ENCODE peak calls at places on chromosome 15, in seven cellular contexts. J is body of pancreas, M is endothelial cell of umbilical vein, U is astrocyte of the cerebellum, R is HCT116, B is GM12865, Q is fibroblast of villous mesenchyme. V is an unnamed sample.

GRCh38 chr15:50259276-50259675 is 6.2 kb downstream of the HDC start:
- DNase-seq in J (no peak), M (no peak), U (no peak), R (no peak), B (no peak), Q (no peak), V (no peak)

GRCh38 chr15:33008284-33009011 is 186.1 kb downstream of the FMN1 start:
- DNase-seq in J (no peak), M (no peak), U (peak), R (no peak), B (no peak), Q (peak), V (no peak)

GRCh38 chr15:48748535-48748934 is 62.3 kb downstream of the CEP152 start:
- DNase-seq in J (no peak), M (no peak), U (no peak), R (no peak), B (no peak), Q (peak), V (no peak)

GRCh38 chr15:80072285-80072684 is 12.8 kb downstream of the ZFAND6 start:
- DNase-seq in J (peak), M (peak), U (peak), R (peak), B (peak), Q (peak), V (peak)

GRCh38 chr15:79606831-79607355 is 174.8 kb downstream of the MINAR1 start:
- DNase-seq in J (no peak), M (no peak), U (no peak), R (no peak), B (no peak), Q (no peak), V (no peak)

GRCh38 chr15:85582076-85582718 is 201.8 kb downstream of the AKAP13 start:
- DNase-seq in J (peak), M (peak), U (no peak), R (no peak), B (peak), Q (peak), V (no peak)

GRCh38 chr15:82303956-82304640 is 41.5 kb downstream of the SAXO2 start:
- DNase-seq in J (no peak), M (no peak), U (no peak), R (no peak), B (no peak), Q (no peak), V (no peak)

GRCh38 chr15:87959658-87960057 is 296.9 kb downstream of the NTRK3 start:
- DNase-seq in J (no peak), M (no peak), U (no peak), R (no peak), B (no peak), Q (no peak), V (no peak)

GRCh38 chr15:31375772-31376171 is 49.1 kb downstream of the KLF13 start:
- DNase-seq in J (no peak), M (no peak), U (no peak), R (no peak), B (no peak), Q (no peak), V (no peak)

GRCh38 chr15:86650084-86650483 is 570.4 kb downstream of the AGBL1 start:
- DNase-seq in J (peak), M (no peak), U (no peak), R (no peak), B (peak), Q (no peak), V (peak)

GRCh38 chr15:85374831-85375230 is 5.6 kb upstream of the AKAP13 start:
- DNase-seq in J (no peak), M (no peak), U (no peak), R (no peak), B (no peak), Q (no peak), V (no peak)

GRCh38 chr15:93974804-93975481 is 256.4 kb upstream of the MCTP2 start:
- DNase-seq in J (peak), M (no peak), U (peak), R (peak), B (no peak), Q (peak), V (no peak)

GRCh38 chr15:40306371-40306770 is 1.4 kb downstream of the PLCB2 start:
- DNase-seq in J (no peak), M (no peak), U (no peak), R (no peak), B (no peak), Q (no peak), V (no peak)
- H3K4me3 ChIP-seq in J (no peak), M (no peak), U (no peak), R (no peak), B (peak), Q (no peak), V (no peak)

GRCh38 chr15:37880835-37881153 is 53.6 kb upstream of the TMCO5A start:
- DNase-seq in J (no peak), M (no peak), U (no peak), R (no peak), B (no peak), Q (no peak), V (no peak)

GRCh38 chr15:37882640-37883039 is 51.8 kb upstream of the TMCO5A start:
- DNase-seq in J (no peak), M (no peak), U (no peak), R (no peak), B (no peak), Q (no peak), V (no peak)

GRCh38 chr15:37880009-37880834 is 54.2 kb upstream of the TMCO5A start:
- DNase-seq in J (peak), M (peak), U (peak), R (peak), B (peak), Q (peak), V (peak)

GRCh38 chr15:37877851-37878577 is 56.4 kb upstream of the TMCO5A start:
- DNase-seq in J (no peak), M (peak), U (peak), R (peak), B (no peak), Q (peak), V (no peak)

DNA sequence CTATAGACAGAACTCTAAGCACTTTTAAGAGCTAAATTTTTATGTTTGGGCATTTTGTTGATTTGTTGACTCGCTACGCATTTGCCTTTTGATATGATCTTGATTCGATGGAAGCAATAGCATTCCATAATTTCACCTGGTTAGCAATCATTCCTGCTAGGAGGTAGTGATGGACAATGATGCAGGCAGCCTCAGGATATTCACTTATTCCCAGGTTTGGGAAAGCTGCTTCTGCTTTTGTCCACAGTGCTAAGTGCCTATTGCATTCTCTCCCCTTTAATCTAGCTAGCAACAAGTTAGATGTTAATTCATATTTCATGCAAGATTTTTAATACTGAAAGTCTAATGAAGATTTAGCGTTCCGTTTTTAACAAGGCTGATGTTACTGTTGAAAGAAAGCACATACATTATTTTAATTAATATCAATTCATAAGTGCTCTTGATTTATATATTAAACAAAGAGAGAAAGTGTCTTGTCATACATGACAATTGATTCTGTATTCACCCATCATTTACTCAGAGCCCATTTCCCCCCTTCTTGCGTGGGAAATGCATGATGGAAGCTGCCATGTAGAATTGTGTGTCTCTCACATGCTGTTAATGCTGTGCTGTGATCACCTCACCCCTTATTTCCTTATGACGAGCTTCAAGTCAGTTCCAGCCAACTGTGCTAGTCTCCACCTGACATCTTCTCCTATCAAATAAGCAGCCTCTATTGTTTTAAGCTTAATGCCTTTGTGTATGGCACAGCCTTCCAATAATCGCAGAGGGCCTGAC is 53.0 kb upstream of the TMCO5A start:
- DNase-seq in J (no peak), M (no peak), U (no peak), R (no peak), B (no peak), Q (no peak), V (no peak)
- H3K4me3 ChIP-seq in J (no peak), M (no peak), U (no peak), R (no peak), B (no peak), Q (no peak), V (no peak)

GRCh38 chr15:90558182-90558581 is 28.5 kb downstream of the CRTC3 start:
- DNase-seq in J (peak), M (peak), U (no peak), R (no peak), B (no peak), Q (peak), V (no peak)

GRCh38 chr15:90560229-90560771 is 30.6 kb downstream of the CRTC3 start:
- DNase-seq in J (peak), M (peak), U (peak), R (no peak), B (no peak), Q (peak), V (no peak)

GRCh38 chr15:90557651-90558084 is 27.9 kb downstream of the CRTC3 start:
- DNase-seq in J (peak), M (peak), U (peak), R (no peak), B (no peak), Q (peak), V (no peak)

GRCh38 chr15:90559119-90559518 is 29.4 kb downstream of the CRTC3 start:
- DNase-seq in J (no peak), M (no peak), U (no peak), R (no peak), B (no peak), Q (no peak), V (no peak)

DNA sequence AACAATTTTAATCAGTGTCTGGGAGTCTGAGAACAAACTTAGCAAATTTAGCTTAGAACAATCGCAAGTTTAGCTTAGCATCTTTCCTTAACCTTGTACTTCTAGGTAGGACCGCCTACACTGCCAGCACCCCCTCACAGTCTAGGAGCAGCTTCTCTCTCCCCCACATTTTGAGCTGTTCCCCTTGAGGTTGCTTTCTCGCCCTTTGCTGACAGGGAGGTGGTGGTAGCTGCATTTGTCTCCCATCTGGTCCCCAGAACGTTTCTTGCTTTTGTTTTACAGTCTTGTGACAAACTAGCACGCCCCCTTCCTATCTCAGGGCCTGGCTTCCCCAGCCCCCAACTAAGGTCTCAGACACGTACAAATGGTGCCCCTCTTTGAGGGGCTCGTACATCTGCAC is 27.4 kb downstream of the CRTC3 start:
- DNase-seq in J (no peak), M (no peak), U (no peak), R (no peak), B (peak), Q (peak), V (no peak)
- H3K4me3 ChIP-seq in J (no peak), M (no peak), U (no peak), R (no peak), B (no peak), Q (no peak), V (no peak)

GRCh38 chr15:97521894-97522293 is 438.6 kb upstream of the ARRDC4 start:
- DNase-seq in J (peak), M (peak), U (no peak), R (no peak), B (no peak), Q (no peak), V (no peak)
- H3K4me3 ChIP-seq in J (no peak), M (no peak), U (peak), R (no peak), B (no peak), Q (peak), V (no peak)

GRCh38 chr15:51460796-51461195 is 119.3 kb downstream of the GLDN start:
- DNase-seq in J (no peak), M (no peak), U (no peak), R (no peak), B (no peak), Q (no peak), V (no peak)
- H3K4me3 ChIP-seq in J (no peak), M (no peak), U (no peak), R (no peak), B (no peak), Q (no peak), V (no peak)

GRCh38 chr15:98799991-98800390 is 151.7 kb downstream of the IGF1R start:
- DNase-seq in J (no peak), M (no peak), U (no peak), R (no peak), B (no peak), Q (no peak), V (no peak)
- H3K4me3 ChIP-seq in J (no peak), M (no peak), U (no peak), R (peak), B (no peak), Q (peak), V (no peak)

GRCh38 chr15:66891776-66892175 is 173.6 kb upstream of the SMAD3 start:
- DNase-seq in J (no peak), M (no peak), U (no peak), R (no peak), B (no peak), Q (no peak), V (no peak)

GRCh38 chr15:66895794-66896453 is 169.5 kb upstream of the SMAD3 start:
- DNase-seq in J (no peak), M (no peak), U (no peak), R (no peak), B (no peak), Q (no peak), V (no peak)

GRCh38 chr15:66894363-66894762 is 171.0 kb upstream of the SMAD3 start:
- DNase-seq in J (no peak), M (no peak), U (no peak), R (no peak), B (no peak), Q (no peak), V (no peak)

GRCh38 chr15:66894986-66895780 is 170.2 kb upstream of the SMAD3 start:
- DNase-seq in J (no peak), M (no peak), U (no peak), R (no peak), B (no peak), Q (no peak), V (no peak)

GRCh38 chr15:66893294-66893693 is 172.1 kb upstream of the SMAD3 start:
- DNase-seq in J (no peak), M (no peak), U (no peak), R (no peak), B (no peak), Q (no peak), V (no peak)
- H3K4me3 ChIP-seq in J (no peak), M (no peak), U (no peak), R (no peak), B (no peak), Q (no peak), V (no peak)

GRCh38 chr15:63510548-63510940 is 6.2 kb downstream of the USP3 start:
- DNase-seq in J (no peak), M (no peak), U (no peak), R (no peak), B (no peak), Q (no peak), V (no peak)
- H3K4me3 ChIP-seq in J (no peak), M (no peak), U (no peak), R (no peak), B (peak), Q (no peak), V (no peak)

DNA sequence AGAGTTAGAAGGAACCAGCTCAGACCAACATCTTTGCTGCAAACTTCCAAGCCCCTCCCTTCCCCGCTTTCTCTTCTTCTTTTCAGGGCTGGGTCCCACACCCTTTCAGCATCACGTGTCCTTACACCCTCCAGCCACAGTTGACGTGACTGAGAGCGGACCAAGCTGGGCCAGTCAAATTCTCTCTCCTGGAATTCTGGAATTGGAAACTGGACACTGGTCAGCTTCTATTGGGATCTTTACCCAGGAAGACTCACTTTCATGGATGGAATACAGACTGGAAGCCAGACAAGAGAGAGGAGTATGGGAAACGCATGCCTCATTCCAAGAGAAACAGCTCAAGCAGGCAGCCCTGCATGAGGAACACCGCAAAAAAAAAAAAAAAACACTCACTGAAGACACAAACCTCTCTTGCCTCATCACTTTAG is 12.4 kb upstream of the TPM1 start:
- DNase-seq in J (no peak), M (no peak), U (no peak), R (no peak), B (no peak), Q (peak), V (no peak)
- H3K4me3 ChIP-seq in J (no peak), M (no peak), U (no peak), R (no peak), B (no peak), Q (no peak), V (no peak)

DNA sequence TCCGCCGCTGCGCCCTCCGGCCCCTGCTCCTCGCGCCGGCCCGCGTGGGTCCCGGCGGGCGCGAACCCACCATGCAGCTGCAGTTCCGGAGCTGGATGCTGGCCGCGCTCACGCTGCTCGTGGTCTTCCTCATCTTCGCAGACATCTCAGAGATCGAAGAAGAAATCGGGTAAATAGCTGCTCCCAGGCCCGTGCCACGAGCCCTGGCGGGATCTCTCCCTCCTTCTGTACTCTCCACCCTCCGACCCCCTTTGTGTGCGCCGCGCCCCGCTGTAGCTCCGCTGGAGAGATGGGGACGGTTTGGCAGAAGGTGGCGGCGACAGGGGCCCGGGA is 279 bp downstream of the ST8SIA2 start:
- DNase-seq in J (no peak), M (peak), U (no peak), R (no peak), B (no peak), Q (no peak), V (no peak)
- H3K4me3 ChIP-seq in J (no peak), M (no peak), U (peak), R (no peak), B (no peak), Q (no peak), V (no peak)

V was measured in Jurkat, Clone E6-1.